ENCODE peak calls at places on chromosome 19, in nine cellular contexts. D is adrenal gland, Z is left ventricle myocardium inferior, E is tibial nerve, W is body of pancreas, J is breast epithelium, G is heart left ventricle, L is transverse colon, F is ovary. A is an unnamed sample. For H3K9me3 and H3K36me3, the result is how much of the 10 kb centered on the place peaks cover.

GRCh38 chr19:20269461-20269860 is 102.4 kb downstream of the ZNF486 start:
- DNase-seq in G (no peak), W (no peak), F (no peak), L (no peak), Z (no peak), E (no peak), D (no peak), J (no peak), A (no peak)

GRCh38 chr19:52691737-52692136 is 43.1 kb downstream of the ZNF611 start:
- DNase-seq in E (no peak), F (no peak), Z (no peak), D (no peak), G (no peak), W (no peak), J (no peak), L (no peak), A (no peak)

GRCh38 chr19:14097532-14098151 is 7.1 kb upstream of the SAMD1 start:
- DNase-seq in G (no peak), W (no peak), J (no peak), E (no peak), L (no peak), D (no peak), F (no peak), Z (no peak), A (no peak)

GRCh38 chr19:5038631-5039271 is 69.8 kb downstream of the KDM4B start:
- DNase-seq in E (no peak), G (no peak), L (no peak), Z (no peak), W (no peak), J (no peak), D (no peak), F (no peak), A (no peak)

GRCh38 chr19:42201489-42202289 is 15.8 kb downstream of the DEDD2 start:
- DNase-seq in F (no peak), G (peak), E (no peak), D (no peak), L (peak), W (no peak), Z (peak), J (no peak), A (no peak)

GRCh38 chr19:51627491-51628138 is 2.6 kb downstream of the SIGLEC5 start:
- DNase-seq in W (no peak), E (no peak), D (no peak), F (no peak), Z (no peak), G (no peak), J (no peak), L (no peak), A (no peak)

GRCh38 chr19:30675086-30675485 is 302.9 kb downstream of the ZNF536 start:
- DNase-seq in L (no peak), G (no peak), W (no peak), F (no peak), D (no peak), Z (no peak), J (no peak), E (no peak), A (no peak)

GRCh38 chr19:17846146-17846545 is 1.6 kb downstream of the JAK3 start:
- DNase-seq in F (no peak), J (no peak), G (no peak), E (no peak), Z (no peak), D (no peak), L (peak), W (no peak), A (no peak)

GRCh38 chr19:35098413-35099049 is 17.1 kb upstream of the FXYD3 start:
- DNase-seq in W (peak), E (no peak), G (peak), L (no peak), Z (peak), F (no peak), D (no peak), J (no peak), A (no peak)

GRCh38 chr19:40962460-40962961 is 28.6 kb upstream of the CYP2B6 start:
- DNase-seq in Z (no peak), E (no peak), W (no peak), F (peak), J (no peak), L (no peak), D (no peak), G (no peak), A (no peak)

GRCh38 chr19:7565332-7565731 is 29.8 kb downstream of the PNPLA6 start:
- DNase-seq in W (no peak), E (no peak), F (no peak), G (no peak), D (no peak), L (no peak), J (no peak), Z (no peak), A (no peak)

GRCh38 chr19:1969176-1970002 is 28.4 kb downstream of the CSNK1G2 start:
- DNase-seq in D (no peak), W (no peak), Z (no peak), J (no peak), F (no peak), G (no peak), L (no peak), E (no peak), A (no peak)

GRCh38 chr19:883661-884211 is 9.3 kb downstream of the MED16 start:
- DNase-seq in L (no peak), G (no peak), D (no peak), W (no peak), F (no peak), E (no peak), Z (no peak), J (no peak), A (no peak)

GRCh38 chr19:19366691-19367396 is 38.6 kb upstream of the GATAD2A start:
- DNase-seq in W (peak), J (peak), D (peak), Z (peak), E (peak), L (peak), G (peak), F (peak), A (peak)

GRCh38 chr19:55080121-55080914 is 4.6 kb downstream of the EPS8L1 start:
- DNase-seq in W (no peak), Z (peak), G (peak), E (no peak), J (peak), L (peak), D (peak), F (no peak), A (no peak)

GRCh38 chr19:45153339-45154063 is 7.3 kb downstream of the NKPD1 start:
- DNase-seq in G (peak), W (no peak), J (no peak), E (no peak), Z (peak), F (peak), D (peak), L (peak), A (no peak)

GRCh38 chr19:49879243-49879960 is 1.9 kb downstream of the TBC1D17 start:
- DNase-seq in E (no peak), L (no peak), W (no peak), J (no peak), F (peak), G (no peak), D (no peak), Z (no peak), A (no peak)

GRCh38 chr19:32337176-32337808 is 8.1 kb upstream of the ZNF507 start:
- DNase-seq in Z (no peak), L (no peak), G (no peak), J (no peak), E (no peak), W (no peak), F (no peak), D (no peak), A (no peak)

GRCh38 chr19:13843104-13843921 is 33.6 kb upstream of the NANOS3 start:
- DNase-seq in Z (peak), E (no peak), J (peak), W (peak), L (peak), F (peak), D (peak), G (peak), A (no peak)

GRCh38 chr19:7932276-7932929 is 6.5 kb upstream of the CTXN1 start:
- DNase-seq in E (no peak), W (no peak), L (no peak), F (peak), G (no peak), D (peak), J (no peak), Z (no peak), A (no peak)

GRCh38 chr19:29665215-29665825 is at the start of gene PLEKHF1:
- DNase-seq in J (peak), D (peak), E (peak), F (peak), L (peak), G (peak), W (peak), Z (peak), A (peak)

GRCh38 chr19:7333198-7334118 is 15.3 kb upstream of the ARHGEF18 start:
- DNase-seq in E (no peak), D (no peak), F (peak), J (no peak), L (no peak), Z (peak), G (peak), W (no peak), A (no peak)

GRCh38 chr19:6532244-6532999 is 1.6 kb downstream of the TNFSF9 start:
- DNase-seq in W (no peak), Z (no peak), G (peak), D (no peak), J (no peak), E (no peak), L (no peak), F (no peak), A (no peak)

GRCh38 chr19:58578430-58578925 is 5.3 kb upstream of the MZF1 start:
- DNase-seq in D (no peak), Z (no peak), E (no peak), F (no peak), G (no peak), J (peak), W (no peak), L (no peak), A (no peak)

GRCh38 chr19:55341191-55342043 is 1.7 kb downstream of the KMT5C start:
- DNase-seq in Z (peak), J (peak), G (peak), F (peak), L (peak), W (peak), D (peak), E (peak), A (no peak)

GRCh38 chr19:2041686-2042484 is 9.2 kb downstream of the MKNK2 start:
- DNase-seq in Z (peak), J (peak), E (peak), F (peak), D (peak), G (peak), L (peak), W (peak), A (no peak)

GRCh38 chr19:33462112-33462726 is 59.4 kb downstream of the PEPD start:
- DNase-seq in E (no peak), W (no peak), D (no peak), Z (no peak), L (no peak), G (no peak), F (no peak), J (peak), A (no peak)

GRCh38 chr19:21921691-21922180 is 85.8 kb upstream of the ZNF43 start:
- DNase-seq in Z (no peak), D (no peak), L (no peak), G (no peak), E (no peak), F (no peak), W (no peak), J (no peak), A (no peak)
- H3K9me3 ChIP-seq in Z (half or more), D (under half), L (under half), G (under half), E (under half), F (under half), W (under half), J (under half), A (under half)

DNA sequence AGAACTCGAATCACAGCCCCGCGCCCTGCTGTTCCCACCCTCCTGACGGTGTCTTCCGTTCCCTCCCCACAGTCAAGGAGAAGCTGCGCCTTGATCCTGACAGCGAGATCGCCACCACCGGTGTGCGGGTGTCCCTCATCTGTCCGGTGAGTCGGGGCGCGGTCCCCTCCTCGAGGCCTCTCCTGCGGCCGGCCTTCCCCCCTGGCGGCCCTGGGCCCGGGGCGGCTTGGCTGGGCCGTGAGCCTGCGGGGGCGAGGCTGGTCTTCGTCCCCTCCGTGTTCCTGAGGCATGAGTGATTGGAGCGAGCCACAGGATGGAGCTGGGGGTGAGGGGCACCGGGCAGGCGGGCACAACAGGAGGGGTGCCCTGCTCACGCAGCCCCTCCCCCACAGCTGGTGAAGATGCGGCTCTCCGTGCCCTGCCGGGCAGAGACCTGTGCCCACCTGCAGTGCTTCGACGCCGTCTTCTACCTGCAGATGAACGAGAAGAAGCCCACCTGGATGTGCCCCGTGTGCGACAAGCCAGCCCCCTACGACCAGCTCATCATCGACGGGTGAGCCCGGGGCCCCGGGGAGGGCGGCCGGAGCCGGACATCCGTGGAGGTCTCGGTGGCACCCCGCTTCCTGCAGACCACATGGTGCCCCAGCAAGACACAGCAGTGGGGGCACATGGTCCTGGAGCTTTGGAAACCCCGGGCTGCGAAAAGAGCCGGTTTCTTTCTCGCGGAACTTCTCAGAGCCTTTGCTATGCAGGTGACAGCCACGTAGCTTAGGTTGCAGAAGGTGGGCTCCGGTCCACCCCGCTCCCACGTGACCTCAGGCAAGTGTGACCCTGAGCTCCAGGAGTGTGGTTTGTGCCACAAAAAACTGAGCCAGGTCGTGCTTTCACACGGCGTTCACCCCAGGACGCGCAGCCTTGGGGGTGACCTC is 25.8 kb downstream of the PIAS4 start:
- DNase-seq in L (no peak), G (no peak), F (no peak), J (no peak), W (no peak), D (no peak), E (no peak), Z (no peak), A (no peak)
- H3K36me3 ChIP-seq in L (under half), G (under half), F (under half), J (under half), W (under half), D (under half), E (under half), Z (half or more), A (under half)

DNA sequence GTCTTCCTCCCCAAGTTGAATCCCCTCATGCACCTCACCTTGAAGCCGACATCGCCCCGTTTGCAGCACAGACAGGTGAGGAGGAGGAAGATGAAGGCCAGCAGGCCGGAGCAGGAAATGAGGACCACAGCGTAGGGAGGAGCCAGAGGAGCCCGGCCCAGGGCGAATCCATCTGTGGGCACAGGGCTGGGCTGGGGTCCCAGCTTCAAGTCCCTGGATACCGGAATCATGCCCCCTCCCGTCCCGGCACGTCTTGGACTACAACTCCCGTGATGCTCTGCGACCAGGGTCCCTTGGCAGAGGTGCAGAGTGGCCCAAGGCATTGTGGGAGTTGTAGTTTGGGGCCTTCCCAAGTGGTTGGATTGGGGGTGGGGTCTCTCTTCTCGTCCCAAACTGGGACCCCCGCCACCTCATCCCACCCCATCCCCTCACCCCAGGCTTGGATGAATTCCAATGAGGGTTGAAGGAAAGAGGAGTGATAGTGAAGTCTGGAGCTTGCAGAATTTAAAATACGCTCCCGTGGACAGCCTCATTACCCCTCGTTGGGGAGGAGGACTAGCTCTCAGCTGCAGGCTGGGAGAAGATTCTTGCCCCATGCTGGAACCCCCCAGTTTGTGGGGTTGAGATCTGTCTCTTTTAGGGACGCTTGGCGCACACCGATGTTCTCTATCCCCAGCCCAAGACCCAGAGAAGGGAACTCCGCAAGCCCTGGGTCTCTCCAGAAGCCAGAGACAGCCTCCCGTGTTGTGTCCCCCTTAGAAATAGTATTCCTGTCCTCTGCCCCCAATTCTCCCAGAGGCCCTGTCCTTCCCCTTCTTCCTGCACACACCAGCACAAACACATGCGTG is 990 bp downstream of the LMTK3 start:
- DNase-seq in J (peak), Z (peak), D (peak), W (peak), E (peak), L (peak), G (peak), F (peak), A (no peak)
- H3K27ac ChIP-seq in J (peak), Z (no peak), D (no peak), W (no peak), E (no peak), L (no peak), G (no peak), F (no peak), A (no peak)

GRCh38 chr19:57058871-57059270 is 60.9 kb upstream of the USP29 start:
- DNase-seq in W (no peak), J (no peak), Z (no peak), F (no peak), D (no peak), L (no peak), E (no peak), G (no peak), A (no peak)
- H3K9me3 ChIP-seq in W (under half), J (under half), Z (under half), F (under half), D (under half), L (under half), E (under half), G (under half), A (under half)

GRCh38 chr19:43726736-43727592 is 11.1 kb downstream of the IRGC start:
- DNase-seq in F (no peak), L (no peak), W (no peak), D (peak), G (peak), Z (peak), J (peak), E (no peak), A (no peak)

GRCh38 chr19:43731854-43732253 is 16.0 kb downstream of the IRGC start:
- DNase-seq in D (no peak), E (no peak), L (no peak), F (no peak), J (no peak), G (no peak), Z (no peak), W (no peak), A (no peak)

GRCh38 chr19:43727593-43727853 is 11.6 kb downstream of the IRGC start:
- DNase-seq in E (no peak), D (no peak), W (no peak), Z (no peak), G (no peak), L (no peak), F (no peak), J (no peak), A (no peak)

GRCh38 chr19:43735013-43735412 is 19.1 kb downstream of the IRGC start:
- DNase-seq in W (no peak), F (no peak), E (no peak), G (no peak), J (no peak), L (no peak), D (no peak), Z (no peak), A (no peak)

DNA sequence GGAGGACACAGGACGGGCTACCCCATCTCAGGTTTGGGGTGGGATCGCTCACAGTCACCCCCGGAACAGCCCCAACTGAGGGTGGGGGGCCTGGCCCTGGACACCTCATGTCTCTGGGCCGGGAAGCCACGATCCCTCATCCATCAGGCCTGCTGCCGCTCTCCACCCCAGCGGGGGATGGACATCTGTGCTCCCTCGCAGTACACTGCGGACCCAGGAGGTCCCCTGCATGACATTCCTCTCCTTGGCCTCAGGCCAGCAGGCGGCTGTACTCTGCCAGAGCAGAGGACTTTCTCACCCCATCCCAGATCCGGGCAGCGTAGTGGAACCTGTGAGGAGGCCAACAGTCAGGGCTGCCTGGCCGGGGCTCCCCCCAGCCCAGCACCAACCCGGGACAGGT is 15.5 kb downstream of the IRGC start:
- DNase-seq in J (no peak), W (no peak), E (no peak), F (no peak), Z (no peak), G (no peak), D (no peak), L (no peak), A (no peak)
- H3K36me3 ChIP-seq in J (under half), W (under half), E (under half), F (under half), Z (half or more), G (under half), D (under half), L (under half), A (under half)

A was measured in iPS DF 6.9.